ENCODE peak calls at places on chromosomes 4 and X, in six cellular contexts. L is amniotic stem cell; B is adipocyte; I is stimulated activated CD4-positive, alpha-beta T cell treated with anti-CD3 and anti-CD28 coated beads, Interleukin-4, amount 100 ng/mL, for 24 hours; M is GM12891; C is cardiac muscle cell. X is an unnamed sample.
A peak's percentile ranks its signal among the peaks of the same experiment; 100 is the strongest.

GRCh38 chr4:86771141-86771540 is 78.0 kb downstream of the SLC10A6 start:
- DNase-seq in L (no peak), B (no peak), I (no peak), M (no peak), C (no peak), X (no peak)

GRCh38 chr4:156298230-156298629 is 344.6 kb upstream of the CTSO start:
- DNase-seq in L (peak; percentile 56), B (peak; percentile 64), I (no peak), M (no peak), C (peak; percentile 77), X (peak; percentile 21)

GRCh38 chrX:155009994-155010472 is 12.5 kb downstream of the F8 start:
- DNase-seq in L (no peak), B (no peak), I (no peak), M (no peak), C (peak; percentile 75), X (no peak)

GRCh38 chrX:149470960-149471359 is 34.1 kb downstream of the IDS start:
- DNase-seq in L (peak; percentile 2), B (peak; percentile 81), I (peak; percentile 62), M (peak; percentile 35), C (peak; percentile 68), X (peak; percentile 57)

GRCh38 chrX:150690126-150690525 is 3.1 kb upstream of the MTMR1 start:
- DNase-seq in L (peak; percentile 15), B (peak; percentile 45), I (no peak), M (no peak), C (peak; percentile 74), X (peak; percentile 56)

GRCh38 chr4:80243274-80244018 is 23.0 kb upstream of the FGF5 start:
- DNase-seq in L (no peak), B (no peak), I (no peak), M (no peak), C (no peak), X (no peak)

GRCh38 chr4:28075557-28075956 is 1214.9 kb downstream of the STIM2 start:
- DNase-seq in L (no peak), B (no peak), I (no peak), M (no peak), C (no peak), X (no peak)

GRCh38 chr4:76689079-76689817 is 208.7 kb downstream of the SOWAHB start:
- DNase-seq in L (no peak), B (peak; percentile 76), I (peak; percentile 6), M (peak; percentile 22), C (peak; percentile 48), X (peak; percentile 60)

GRCh38 chr4:115272185-115272584 is 158.8 kb upstream of the NDST4 start:
- DNase-seq in L (no peak), B (no peak), I (no peak), M (no peak), C (no peak), X (no peak)

GRCh38 chrX:105822138-105823091 is at the start of gene NRK:
- DNase-seq in L (no peak), B (peak; percentile 38), I (no peak), M (no peak), C (peak; percentile 55), X (no peak)

GRCh38 chrX:20374866-20375530 is 108.3 kb upstream of the RPS6KA3 start:
- DNase-seq in L (no peak), B (no peak), I (no peak), M (no peak), C (no peak), X (peak; percentile 44)

GRCh38 chrX:7996414-7996813 is 69.2 kb upstream of the PNPLA4 start:
- DNase-seq in L (no peak), B (peak; percentile 61), I (peak; percentile 17), M (no peak), C (peak; percentile 46), X (peak; percentile 8)

GRCh38 chrX:2690856-2691542 is at the start of gene CD99:
- DNase-seq in L (no peak), B (peak; percentile 92), I (peak; percentile 88), M (peak; percentile 92), C (peak; percentile 98), X (peak; percentile 81)

GRCh38 chrX:80430826-80431501 is 10.7 kb downstream of the TENT5D start:
- DNase-seq in L (no peak), B (peak; percentile 1), I (no peak), M (no peak), C (peak; percentile 2), X (no peak)

GRCh38 chr4:77449996-77450395 is 155.6 kb upstream of the CXCL13 start:
- DNase-seq in L (no peak), B (no peak), I (no peak), M (no peak), C (peak; percentile 54), X (no peak)

GRCh38 chr4:2259036-2259540 is 2.8 kb downstream of the MXD4 start:
- DNase-seq in L (no peak), B (no peak), I (no peak), M (no peak), C (no peak), X (no peak)

GRCh38 chr4:37219251-37219650 is 25.3 kb upstream of the NWD2 start:
- DNase-seq in L (no peak), B (no peak), I (no peak), M (no peak), C (no peak), X (no peak)